ENCODE peak calls at places on chromosomes 16 and 17, in six cellular contexts. T is fibroblast of the aortic adventitia; S is CD8-positive, alpha-beta T cell; V is GM12865; E is colonic mucosa; M is cardiac fibroblast. N is an unnamed sample.

GRCh38 chr16:66130296-66130910 is 236.1 kb upstream of the CDH5 start:
- DNase-seq in T (peak), M (peak), V (no peak), E (no peak), S (no peak), N (no peak)

GRCh38 chr16:57725077-57725953 is 10.3 kb upstream of the KATNB1 start:
- DNase-seq in M (no peak), E (no peak), V (no peak), T (no peak), S (no peak), N (no peak)

GRCh38 chr17:21530311-21530710 is 154.2 kb downstream of the KCNJ12 start:
- DNase-seq in M (peak), E (no peak), T (peak), V (no peak), S (no peak), N (no peak)

GRCh38 chr16:71569621-71570020 is 7.3 kb downstream of the TAT start:
- DNase-seq in M (no peak), S (no peak), E (peak), T (no peak), V (no peak), N (no peak)

GRCh38 chr16:79980650-79981521 is 380.3 kb upstream of the MAF start:
- DNase-seq in M (no peak), E (no peak), T (no peak), V (no peak), S (no peak), N (no peak)

GRCh38 chr17:51258756-51259573 is 884 bp downstream of the MBTD1 start:
- DNase-seq in S (no peak), V (peak), E (peak), M (peak), T (no peak), N (no peak)

GRCh38 chr17:81794074-81794476 is 9.9 kb upstream of the GCGR start:
- DNase-seq in M (no peak), T (no peak), V (no peak), S (no peak), E (no peak), N (no peak)

GRCh38 chr16:73572135-73572534 is 524.2 kb upstream of the ZFHX3 start:
- DNase-seq in S (no peak), V (peak), E (peak), M (no peak), T (no peak), N (no peak)

GRCh38 chr17:81074875-81075274 is 39.9 kb downstream of the BAIAP2 start:
- DNase-seq in V (no peak), E (no peak), T (no peak), M (no peak), S (no peak), N (no peak)

GRCh38 chr17:56290486-56291118 is 137.3 kb downstream of the ANKFN1 start:
- DNase-seq in S (no peak), M (no peak), T (no peak), V (peak), E (no peak), N (no peak)

GRCh38 chr16:89090182-89090630 is 3.4 kb upstream of the ACSF3 start:
- DNase-seq in V (no peak), E (no peak), S (no peak), M (no peak), T (no peak), N (no peak)

GRCh38 chr17:1227917-1228751 is 42.1 kb upstream of the BHLHA9 start:
- DNase-seq in E (peak), V (peak), T (no peak), S (no peak), M (no peak), N (no peak)

GRCh38 chr16:74923766-74924460 is 61.0 kb downstream of the WDR59 start:
- DNase-seq in E (no peak), T (peak), S (no peak), M (peak), V (no peak), N (no peak)

GRCh38 chr17:68424861-68425260 is 32.4 kb downstream of the WIPI1 start:
- DNase-seq in V (no peak), M (no peak), T (no peak), S (no peak), E (peak), N (no peak)

GRCh38 chr16:4272114-4272954 is 489 bp downstream of the TFAP4 start:
- DNase-seq in S (no peak), T (no peak), E (peak), M (peak), V (peak), N (peak)

GRCh38 chr17:47192549-47192948 is 3.5 kb upstream of the CDC27 start:
- DNase-seq in T (no peak), V (peak), S (no peak), E (no peak), M (no peak), N (no peak)

GRCh38 chr16:53773881-53774280 is 69.9 kb downstream of the FTO start:
- DNase-seq in T (no peak), S (no peak), V (no peak), M (no peak), E (no peak), N (no peak)

GRCh38 chr17:14748036-14748715 is 447.3 kb downstream of the HS3ST3B1 start:
- DNase-seq in T (no peak), M (no peak), V (peak), E (no peak), S (no peak), N (peak)

GRCh38 chr17:35969558-35970442 is 11.5 kb downstream of the CCL16 start:
- DNase-seq in E (peak), M (peak), V (peak), T (peak), S (peak), N (peak)

GRCh38 chr16:22813946-22814325 is at the start of gene HS3ST2:
- DNase-seq in M (peak), T (no peak), V (no peak), S (no peak), E (peak), N (no peak)

GRCh38 chr16:72371307-72372081 is 199.5 kb upstream of the PMFBP1 start:
- DNase-seq in M (peak), T (peak), V (no peak), S (no peak), E (no peak), N (no peak)

GRCh38 chr17:13297198-13297597 is 279.4 kb upstream of the ELAC2 start:
- DNase-seq in V (no peak), M (no peak), S (no peak), E (peak), T (no peak), N (no peak)

GRCh38 chr17:45930420-45930951 is 36.1 kb downstream of the MAPT start:
- DNase-seq in T (no peak), S (no peak), M (no peak), V (no peak), E (no peak), N (no peak)
- H3K4me3 ChIP-seq in T (no peak), S (no peak), M (no peak), V (no peak), E (no peak), N (no peak)

DNA sequence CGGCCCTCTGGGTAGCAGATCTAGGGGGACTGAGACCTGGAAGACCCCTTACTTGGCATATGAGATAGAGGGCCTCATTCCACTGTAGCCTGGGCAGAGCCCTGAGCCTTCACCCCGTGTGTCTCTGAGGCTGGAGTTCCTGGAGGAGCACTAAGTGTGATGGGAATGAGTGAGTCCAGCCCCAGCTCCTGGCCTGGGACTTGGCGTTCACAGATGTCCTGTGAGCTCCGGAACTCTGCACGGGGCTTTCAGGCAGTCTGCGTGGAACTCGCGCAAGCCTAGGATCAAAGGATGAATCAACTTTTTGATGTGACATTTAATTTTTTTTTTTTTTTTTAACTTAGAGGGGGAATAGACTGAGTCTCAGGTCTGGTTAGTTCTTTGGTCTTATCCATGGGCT is 1.8 kb downstream of the NKD1 start:
- DNase-seq in E (no peak), M (no peak), V (no peak), T (no peak), S (no peak), N (no peak)
- H3K4me3 ChIP-seq in E (no peak), M (no peak), V (no peak), T (no peak), S (no peak), N (no peak)

DNA sequence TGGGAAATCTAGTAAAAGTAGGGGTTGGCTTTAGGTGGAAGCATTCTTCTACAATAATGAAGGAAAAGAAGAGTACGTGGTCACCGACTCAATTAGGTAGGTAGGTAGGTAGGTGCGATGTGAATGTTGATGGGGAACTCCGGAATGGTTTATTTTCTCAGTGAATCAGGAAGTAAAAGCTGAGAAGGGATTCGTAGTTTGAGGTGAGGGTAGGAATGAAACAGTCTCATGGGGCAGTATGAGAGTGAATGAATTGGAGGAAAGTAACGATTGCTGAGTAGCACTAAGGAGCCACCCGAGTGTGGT is 13.9 kb downstream of the PER1 start:
- DNase-seq in T (no peak), M (no peak), E (no peak), S (no peak), V (no peak), N (no peak)
- H3K4me3 ChIP-seq in T (peak), M (peak), E (peak), S (peak), V (peak), N (peak)

DNA sequence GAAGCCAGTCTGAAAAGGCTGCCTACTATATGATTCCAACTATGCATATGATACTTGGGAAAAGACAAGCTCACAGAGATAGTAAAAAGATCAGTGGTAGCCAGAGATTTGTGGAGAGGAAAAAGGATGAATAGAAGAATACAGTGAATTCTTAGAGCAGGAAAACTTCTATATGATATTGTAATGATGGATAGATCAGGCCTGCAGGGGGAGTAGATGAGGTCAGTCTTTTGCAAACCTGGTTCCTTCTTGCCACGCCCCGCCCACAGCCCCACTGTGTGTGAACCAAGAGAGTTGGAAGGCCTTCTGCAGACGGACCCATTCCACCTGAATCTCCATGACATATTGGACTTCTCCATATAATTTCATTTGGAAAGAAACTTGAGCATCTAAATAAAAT is 761 bp upstream of the CCL8 start:
- DNase-seq in M (no peak), T (no peak), V (peak), S (no peak), E (no peak), N (peak)
- H3K4me3 ChIP-seq in M (no peak), T (no peak), V (no peak), S (no peak), E (no peak), N (no peak)